ENCODE peak calls at places on chromosomes 4 and X, in nine cellular contexts. O is AG09309, U is astrocyte of the cerebellum, C is lower leg skin, H is SK-N-SH, V is tibial nerve, Z is fibroblast of pulmonary artery, I is BJ, S is neural progenitor cell. G is an unnamed sample.

GRCh38 chrX:38156838-38157237 is 63.8 kb downstream of the SRPX start:
- DNase-seq in O (no peak), S (no peak), Z (no peak), H (no peak), V (no peak), C (no peak), U (no peak), I (no peak), G (no peak)

GRCh38 chrX:72081605-72082320 is 50.0 kb downstream of the RTL5 start:
- DNase-seq in H (peak), U (no peak), O (no peak), C (no peak), I (no peak), S (no peak), Z (no peak), V (no peak), G (no peak)

GRCh38 chrX:150162141-150162540 is 201.0 kb upstream of the MAMLD1 start:
- DNase-seq in O (no peak), C (no peak), S (no peak), V (no peak), Z (no peak), I (no peak), U (no peak), H (no peak), G (no peak)

GRCh38 chr4:133147365-133147821 is 1.7 kb upstream of the PCDH10 start:
- DNase-seq in C (no peak), S (peak), I (no peak), V (no peak), H (no peak), Z (peak), O (no peak), U (no peak), G (no peak)

GRCh38 chr4:139779653-139780052 is 114.0 kb downstream of the MGST2 start:
- DNase-seq in V (no peak), C (no peak), O (no peak), Z (no peak), S (no peak), U (no peak), H (peak), I (no peak), G (no peak)

GRCh38 chrX:153469811-153470410 is 465 bp downstream of the HAUS7 start:
- DNase-seq in H (peak), I (no peak), C (no peak), S (peak), Z (peak), U (no peak), V (no peak), O (no peak), G (no peak)

GRCh38 chr4:74178798-74179197 is 20.9 kb downstream of the MTHFD2L start:
- DNase-seq in V (no peak), C (no peak), O (no peak), U (no peak), H (no peak), S (no peak), Z (no peak), I (no peak), G (no peak)

GRCh38 chr4:26682436-26682835 is 98.6 kb downstream of the TBC1D19 start:
- DNase-seq in U (no peak), O (no peak), C (no peak), S (no peak), I (no peak), Z (no peak), H (no peak), V (no peak), G (no peak)

GRCh38 chr4:172726001-172726423 is 442.6 kb upstream of the GALNT7 start:
- DNase-seq in C (no peak), Z (no peak), S (peak), I (no peak), O (no peak), V (no peak), U (no peak), H (no peak), G (no peak)

GRCh38 chr4:103067841-103068547 is 8.6 kb downstream of the SLC9B2 start:
- DNase-seq in U (no peak), V (no peak), H (no peak), I (no peak), C (no peak), O (no peak), S (no peak), Z (no peak), G (no peak)

GRCh38 chr4:11456441-11456840 is 27.7 kb upstream of the HS3ST1 start:
- DNase-seq in C (no peak), Z (no peak), U (no peak), O (no peak), S (no peak), I (no peak), H (no peak), V (no peak), G (no peak)

GRCh38 chr4:45349859-45350258 is 623.5 kb upstream of the GNPDA2 start:
- DNase-seq in V (no peak), O (no peak), S (no peak), I (no peak), U (no peak), C (no peak), Z (no peak), H (no peak), G (no peak)
- H3K4me3 ChIP-seq in V (peak), O (no peak), S (no peak), I (no peak), U (no peak), C (no peak), Z (no peak), H (no peak), G (no peak)

GRCh38 chrX:78123190-78123589 is 16.3 kb downstream of the TAF9B start:
- DNase-seq in U (peak), Z (no peak), C (no peak), O (no peak), H (no peak), I (no peak), S (no peak), V (no peak), G (peak)

GRCh38 chrX:78116365-78116764 is 12.3 kb downstream of the PGK1 start:
- DNase-seq in V (no peak), Z (no peak), O (no peak), C (no peak), H (no peak), I (no peak), S (no peak), U (no peak), G (no peak)

GRCh38 chrX:78124304-78124703 is 15.1 kb downstream of the TAF9B start:
- DNase-seq in O (no peak), S (no peak), V (no peak), I (no peak), H (no peak), Z (peak), U (no peak), C (no peak), G (no peak)

GRCh38 chrX:78118628-78119027 is 14.6 kb downstream of the PGK1 start:
- DNase-seq in I (no peak), O (no peak), V (no peak), C (no peak), H (no peak), S (no peak), U (no peak), Z (no peak), G (no peak)

DNA sequence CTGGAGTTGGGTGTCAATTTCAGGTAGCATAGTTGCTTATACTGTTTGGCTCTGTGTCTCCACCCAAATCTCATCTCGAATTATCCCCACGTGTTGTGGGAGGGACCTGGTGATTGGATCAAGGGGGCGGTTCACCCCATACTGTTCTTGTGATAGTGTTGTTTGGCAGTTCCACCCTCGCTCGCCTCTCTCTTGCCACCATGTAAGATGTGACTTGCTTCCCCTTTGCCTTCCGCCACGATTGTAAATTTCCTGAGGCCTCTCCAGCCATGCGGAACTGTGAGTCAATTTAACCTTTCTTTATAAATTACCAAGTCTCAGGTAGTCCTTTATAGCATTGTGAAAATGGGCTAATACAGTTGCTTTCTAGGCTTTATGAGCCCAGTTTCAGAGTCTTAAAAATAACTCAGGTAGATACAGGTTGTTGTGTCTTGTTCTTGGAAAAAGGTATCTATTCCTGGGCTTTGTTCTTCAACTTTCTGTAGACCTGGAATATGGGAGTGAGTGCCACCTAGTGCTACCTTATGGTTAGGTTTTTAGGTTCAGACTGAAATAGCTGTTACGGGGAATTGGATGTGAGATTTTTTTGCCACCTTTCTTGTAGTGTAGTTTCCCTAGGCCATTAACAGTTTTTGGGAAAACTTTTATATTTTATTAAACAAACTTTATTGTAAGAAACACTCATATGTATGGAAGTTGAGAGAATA is 15.6 kb downstream of the PGK1 start:
- DNase-seq in S (no peak), C (no peak), Z (peak), U (no peak), I (no peak), O (no peak), H (no peak), V (no peak), G (no peak)
- TF ChIP-seq CTCF in S (peak), C (no peak), Z (peak), U (peak), I (peak), O (peak), H (peak), V (no peak), G (no peak)

GRCh38 chr4:79626102-79626501 is 218.1 kb upstream of the GK2 start:
- DNase-seq in H (no peak), O (no peak), S (no peak), I (no peak), V (no peak), Z (peak), C (no peak), U (peak), G (no peak)
- H3K4me3 ChIP-seq in H (peak), O (no peak), S (no peak), I (no peak), V (peak), Z (peak), C (no peak), U (no peak), G (no peak)

DNA sequence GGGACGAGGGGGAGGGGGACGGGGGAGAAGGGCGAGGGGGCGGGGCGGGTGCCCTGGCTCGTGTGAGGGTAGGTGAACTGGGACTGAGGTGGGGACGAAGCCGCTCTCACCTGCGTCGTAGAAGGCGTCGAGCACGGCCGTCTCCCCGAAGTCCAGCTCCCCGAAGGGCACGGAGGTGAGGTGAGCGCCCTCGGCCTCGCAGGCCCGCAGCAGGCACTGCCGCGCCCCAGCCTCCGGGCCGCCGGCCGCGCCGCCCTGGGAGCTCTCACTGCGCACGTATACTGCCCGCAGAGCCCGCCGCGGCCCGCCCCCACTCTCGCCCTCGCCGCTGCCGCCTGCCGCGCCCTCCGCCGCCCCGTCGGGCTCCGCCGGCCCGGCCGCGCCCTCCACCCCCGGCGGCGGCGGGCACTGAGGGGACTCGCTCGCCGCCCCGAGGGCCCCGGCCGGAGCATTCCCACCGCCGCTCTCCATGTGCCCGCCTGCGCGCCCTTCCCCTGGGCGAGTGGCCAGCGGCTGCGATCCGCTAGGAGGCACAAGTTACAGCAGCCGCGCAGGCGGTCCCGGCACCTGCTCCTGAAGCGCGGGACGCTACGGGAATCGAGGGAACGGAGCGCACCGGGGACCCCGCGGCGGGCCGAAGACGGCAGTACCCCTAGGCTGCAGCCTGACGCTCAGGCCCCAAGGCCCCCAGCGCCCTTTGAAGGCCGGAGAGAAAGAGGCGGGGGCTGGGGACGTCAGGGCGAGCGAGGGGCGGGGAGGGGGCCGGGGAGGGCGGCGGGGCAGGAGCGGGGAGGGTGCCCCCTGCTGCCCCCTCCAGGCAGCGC is at the start of gene MAP3K15:
- DNase-seq in Z (no peak), V (no peak), S (peak), U (no peak), H (peak), I (no peak), C (no peak), O (no peak), G (no peak)
- TF ChIP-seq CTCF in Z (no peak), V (no peak), S (peak), U (no peak), H (no peak), I (no peak), C (no peak), O (no peak), G (no peak)

GRCh38 chr4:6208416-6208815 is 8.1 kb upstream of the JAKMIP1 start:
- DNase-seq in C (no peak), I (no peak), V (no peak), Z (no peak), H (no peak), U (no peak), S (no peak), O (no peak), G (no peak)
- H3K4me3 ChIP-seq in C (no peak), I (no peak), V (no peak), Z (no peak), H (no peak), U (no peak), S (no peak), O (no peak), G (no peak)